ENCODE peak calls at places on chromosome 10, in eight cellular contexts. Y, N, D, P, M, F, W and J are unnamed samples.

GRCh38 chr10:124403548-124403947 is 15.2 kb downstream of the OAT start:
- DNase-seq in W (no peak), Y (peak), N (peak), D (no peak), M (no peak), P (peak), F (peak), J (no peak)

GRCh38 chr10:822197-822596 is 109.3 kb downstream of the LARP4B start:
- DNase-seq in W (no peak), M (no peak), P (no peak), Y (no peak), F (no peak), D (no peak), N (no peak), J (no peak)

GRCh38 chr10:100327007-100327700 is 2.9 kb downstream of the PKD2L1 start:
- DNase-seq in P (peak), N (no peak), Y (peak), M (peak), W (no peak), D (no peak), F (no peak), J (no peak)

GRCh38 chr10:43230101-43230908 is 36.6 kb downstream of the RASGEF1A start:
- DNase-seq in W (peak), F (no peak), Y (no peak), M (no peak), D (no peak), N (no peak), P (peak), J (no peak)

GRCh38 chr10:17687117-17687831 is 43.3 kb downstream of the STAM start:
- DNase-seq in W (no peak), D (no peak), N (no peak), F (no peak), P (no peak), M (no peak), Y (no peak), J (no peak)

GRCh38 chr10:44053391-44053790 is 331.5 kb downstream of the CXCL12 start:
- DNase-seq in W (no peak), Y (no peak), F (no peak), P (no peak), D (no peak), M (no peak), N (no peak), J (no peak)

GRCh38 chr10:77207182-77208165 is 430.1 kb downstream of the KCNMA1 start:
- DNase-seq in F (no peak), N (no peak), D (no peak), P (no peak), M (no peak), Y (no peak), W (no peak), J (no peak)

GRCh38 chr10:130485958-130486680 is 349.9 kb downstream of the GLRX3 start:
- DNase-seq in Y (no peak), N (no peak), D (no peak), W (no peak), M (no peak), P (no peak), F (no peak), J (peak)

GRCh38 chr10:114879541-114880158 is 58.1 kb downstream of the FHIP2A start:
- DNase-seq in M (no peak), D (no peak), P (no peak), W (peak), Y (peak), N (no peak), F (no peak), J (no peak)

GRCh38 chr10:132192991-132193670 is 6.4 kb downstream of the DPYSL4 start:
- DNase-seq in N (no peak), W (peak), F (no peak), P (peak), D (no peak), Y (no peak), M (no peak), J (no peak)

GRCh38 chr10:68463365-68464093 is 8.2 kb downstream of the DNA2 start:
- DNase-seq in Y (no peak), W (no peak), F (no peak), N (no peak), M (no peak), P (no peak), D (no peak), J (no peak)

GRCh38 chr10:14674376-14675050 is 100.2 kb downstream of the FAM107B start:
- DNase-seq in P (no peak), Y (no peak), N (no peak), D (no peak), F (no peak), M (no peak), W (no peak), J (no peak)

GRCh38 chr10:69716711-69717560 is 84.8 kb upstream of the COL13A1 start:
- DNase-seq in W (no peak), M (no peak), N (no peak), D (no peak), F (no peak), P (peak), Y (peak), J (no peak)

GRCh38 chr10:104049497-104050250 is 36.0 kb downstream of the COL17A1 start:
- DNase-seq in N (no peak), W (no peak), D (no peak), M (no peak), P (no peak), Y (peak), F (no peak), J (no peak)

GRCh38 chr10:116768786-116769185 is 26.4 kb upstream of the HSPA12A start:
- DNase-seq in D (no peak), F (no peak), P (no peak), M (no peak), W (no peak), Y (no peak), N (no peak), J (no peak)

GRCh38 chr10:28047061-28047460 is 48.2 kb upstream of the ODAD2 start:
- DNase-seq in P (no peak), Y (no peak), N (no peak), M (no peak), W (no peak), F (no peak), D (no peak), J (no peak)

GRCh38 chr10:100775346-100775745 is 30.0 kb downstream of the PAX2 start:
- DNase-seq in M (no peak), N (no peak), D (no peak), Y (peak), F (peak), P (peak), W (no peak), J (no peak)

GRCh38 chr10:103833731-103834365 is 21.5 kb downstream of the SH3PXD2A start:
- DNase-seq in Y (peak), D (peak), M (no peak), W (peak), N (no peak), F (no peak), P (peak), J (peak)

GRCh38 chr10:122338609-122339441 is 35.7 kb upstream of the PLEKHA1 start:
- DNase-seq in Y (no peak), W (no peak), P (no peak), D (no peak), N (no peak), M (no peak), F (no peak), J (no peak)

GRCh38 chr10:71213761-71214440 is 1.5 kb downstream of the UNC5B start:
- DNase-seq in P (no peak), F (no peak), N (no peak), W (no peak), Y (peak), D (no peak), M (no peak), J (peak)

GRCh38 chr10:87094373-87095240 is at the start of the genes GLUD1 and SHLD2:
- DNase-seq in M (peak), Y (peak), F (no peak), N (peak), W (peak), D (peak), P (peak), J (peak)

GRCh38 chr10:70227548-70228320 is 5.5 kb downstream of the PPA1 start:
- DNase-seq in M (no peak), F (no peak), W (no peak), N (no peak), D (no peak), P (no peak), Y (no peak), J (no peak)

GRCh38 chr10:72524489-72524888 is 101.4 kb downstream of the MICU1 start:
- DNase-seq in N (no peak), W (no peak), M (no peak), F (no peak), Y (peak), P (no peak), D (no peak), J (no peak)

GRCh38 chr10:84665883-84666463 is 337.6 kb downstream of the CCSER2 start:
- DNase-seq in W (no peak), F (no peak), D (no peak), N (no peak), P (no peak), Y (no peak), M (no peak), J (no peak)

GRCh38 chr10:46527241-46527811 is 29.1 kb downstream of the GPRIN2 start:
- DNase-seq in F (no peak), W (no peak), N (no peak), P (no peak), D (no peak), M (peak), Y (no peak), J (peak)

GRCh38 chr10:132910901-132911711 is 31.3 kb downstream of the CFAP46 start:
- DNase-seq in N (no peak), W (no peak), D (no peak), P (no peak), M (no peak), Y (peak), F (no peak), J (no peak)

GRCh38 chr10:8311526-8312070 is 257.1 kb downstream of the GATA3 start:
- DNase-seq in N (no peak), Y (no peak), D (no peak), M (no peak), W (no peak), P (no peak), F (no peak), J (no peak)

GRCh38 chr10:78471723-78472541 is 438.3 kb downstream of the RPS24 start:
- DNase-seq in F (no peak), M (no peak), D (no peak), Y (no peak), W (no peak), P (no peak), N (no peak), J (peak)

GRCh38 chr10:11177926-11178453 is 160.3 kb downstream of the CELF2 start:
- DNase-seq in P (no peak), W (no peak), N (no peak), Y (no peak), M (no peak), D (no peak), F (no peak), J (no peak)
- TF ChIP-seq CTCF in P (no peak), W (no peak), N (no peak), Y (no peak), M (no peak), D (no peak), F (no peak), J (no peak)

GRCh38 chr10:118712080-118712479 is 42.7 kb downstream of the CACUL1 start:
- DNase-seq in Y (no peak), M (no peak), N (no peak), P (no peak), D (no peak), W (no peak), F (no peak), J (no peak)

GRCh38 chr10:118708571-118708970 is 46.2 kb downstream of the CACUL1 start:
- DNase-seq in F (no peak), N (no peak), P (no peak), W (no peak), M (no peak), D (no peak), Y (no peak), J (no peak)

GRCh38 chr10:118710487-118710886 is 44.3 kb downstream of the CACUL1 start:
- DNase-seq in F (no peak), N (no peak), M (no peak), W (no peak), P (no peak), Y (no peak), D (no peak), J (no peak)

DNA sequence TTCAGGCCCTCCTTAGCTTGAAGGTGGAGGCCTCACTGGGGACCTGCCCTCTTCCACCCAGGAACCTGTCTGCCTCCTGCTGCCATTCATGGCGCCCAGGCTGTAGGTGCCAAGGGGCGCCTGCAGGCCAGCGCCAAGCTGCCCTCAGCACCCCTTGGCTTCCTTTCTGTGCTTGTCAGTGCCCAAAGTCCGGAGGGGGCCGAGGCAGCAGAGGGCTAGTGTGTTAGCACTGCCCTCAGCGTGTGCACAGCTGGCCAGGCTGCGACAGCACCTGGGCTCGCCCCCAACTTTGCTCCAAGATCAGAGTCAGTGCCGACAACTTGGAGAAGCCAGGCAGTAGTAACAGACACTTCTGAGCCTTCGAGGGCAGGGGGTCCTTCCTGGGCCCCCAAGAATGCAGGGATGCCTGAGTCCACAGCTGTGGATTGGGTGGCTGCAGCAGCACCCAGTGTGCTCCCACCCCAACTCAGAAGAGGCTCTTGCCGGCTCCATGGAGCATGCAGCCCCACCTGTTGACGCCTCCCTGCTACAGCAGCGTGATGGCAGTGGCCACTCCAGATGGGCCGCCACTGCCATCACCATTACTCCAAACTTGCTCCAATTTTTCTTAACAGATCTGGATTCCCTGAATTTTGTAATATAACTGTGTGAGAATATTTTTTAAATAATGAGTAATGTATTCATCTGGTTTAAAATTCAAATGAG is 41.7 kb downstream of the CACUL1 start:
- DNase-seq in F (no peak), N (no peak), P (no peak), M (no peak), W (no peak), Y (no peak), D (no peak), J (no peak)
- TF ChIP-seq CTCF in F (peak), N (peak), P (no peak), M (no peak), W (no peak), Y (peak), D (no peak), J (no peak)

GRCh38 chr10:36489928-36490279 is 635.5 kb upstream of the ANKRD30A start:
- DNase-seq in F (no peak), D (no peak), W (no peak), N (peak), Y (peak), M (no peak), P (no peak), J (no peak)

GRCh38 chr10:36492590-36493510 is 632.5 kb upstream of the ANKRD30A start:
- DNase-seq in N (no peak), Y (peak), D (no peak), F (no peak), P (no peak), M (no peak), W (no peak), J (no peak)

GRCh38 chr10:36493511-36493880 is 631.9 kb upstream of the ANKRD30A start:
- DNase-seq in D (no peak), M (no peak), P (no peak), Y (peak), F (no peak), W (no peak), N (no peak), J (no peak)

GRCh38 chr10:36496728-36497127 is 628.7 kb upstream of the ANKRD30A start:
- DNase-seq in F (no peak), W (no peak), Y (no peak), N (no peak), D (no peak), M (no peak), P (no peak), J (no peak)

DNA sequence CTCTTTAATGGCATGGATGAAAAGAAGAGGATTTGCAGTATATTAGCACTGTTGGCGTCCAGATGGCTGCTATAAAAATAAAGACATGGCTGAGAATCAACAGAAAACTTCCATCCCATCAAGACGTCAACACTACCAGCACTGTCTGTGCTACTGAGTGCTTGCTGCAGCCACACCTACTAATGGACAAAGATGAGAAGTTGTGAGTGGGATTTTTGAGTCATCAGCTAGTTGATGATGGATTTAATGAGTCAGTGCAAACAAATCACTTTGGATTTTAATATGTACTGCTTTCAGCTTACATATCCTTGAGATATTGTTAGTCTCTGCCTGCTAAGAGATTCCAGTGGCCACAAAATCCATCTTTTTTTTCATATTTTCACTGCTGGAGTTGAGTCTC is 631.0 kb upstream of the ANKRD30A start:
- DNase-seq in N (no peak), P (no peak), M (no peak), F (no peak), W (no peak), Y (peak), D (no peak), J (no peak)
- TF ChIP-seq CTCF in N (no peak), P (no peak), M (no peak), F (no peak), W (no peak), Y (no peak), D (no peak), J (no peak)

DNA sequence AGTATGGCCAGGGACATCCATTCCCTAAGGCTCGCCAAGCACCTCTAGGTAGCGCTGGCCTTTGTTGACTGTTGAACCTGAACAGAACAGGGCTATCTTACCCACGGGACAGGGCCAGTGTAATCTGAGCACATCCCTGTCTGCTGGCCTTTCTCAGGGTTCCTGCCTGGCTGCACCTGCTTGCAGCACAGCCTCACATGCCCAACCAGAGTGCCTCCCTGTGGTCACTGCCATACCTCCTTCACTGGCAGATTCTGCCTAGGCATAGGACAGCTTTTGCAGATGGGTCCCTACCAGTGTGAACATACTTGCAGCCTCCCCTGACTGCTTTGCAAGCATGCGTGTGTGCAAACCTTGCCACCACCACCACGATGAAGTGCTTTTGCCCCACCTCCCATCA is 15.8 kb upstream of the LIPN start:
- DNase-seq in M (no peak), P (no peak), D (no peak), N (no peak), F (no peak), W (no peak), Y (no peak), J (no peak)
- TF ChIP-seq CTCF in M (no peak), P (no peak), D (no peak), N (no peak), F (peak), W (no peak), Y (no peak), J (no peak)